ENCODE peak calls at places on chromosomes 7 and 10, in eight cellular contexts. A is stimulated activated CD4-positive, alpha-beta T cell treated with anti-CD3 and anti-CD28 coated beads, Interleukin-12 subunit alpha, Interleukin-12 subunit beta, amount 100 ng/mL, for 4 hours; T is AG10803; I is ovary; G is NCI-H526 treated with DMSO at 0.1 percent for 48 hours; Z is ELR; B is OCI-LY7; E is endothelial cell. K is an unnamed sample.

GRCh38 chr7:35315517-35315916 is 61.6 kb upstream of the TBX20 start:
- DNase-seq in A (no peak), T (no peak), I (no peak), G (no peak), Z (no peak), B (no peak), E (no peak), K (no peak)

GRCh38 chr10:96655577-96656213 is 64.6 kb downstream of the PIK3AP1 start:
- DNase-seq in A (no peak), T (no peak), I (no peak), G (no peak), Z (no peak), B (no peak), E (no peak), K (no peak)

GRCh38 chr10:118818621-118819221 is 64.0 kb upstream of the CACUL1 start:
- DNase-seq in A (no peak), T (no peak), I (no peak), G (no peak), Z (no peak), B (no peak), E (no peak), K (no peak)

GRCh38 chr7:2109936-2110585 is 122.7 kb downstream of the MAD1L1 start:
- DNase-seq in A (peak), T (peak), I (peak), G (peak), Z (peak), B (peak), E (no peak), K (peak)

GRCh38 chr10:129710510-129710847 is 243.4 kb downstream of the MGMT start:
- DNase-seq in A (no peak), T (no peak), I (no peak), G (no peak), Z (no peak), B (no peak), E (no peak), K (no peak)

GRCh38 chr10:98400482-98400881 is 14.5 kb downstream of the PYROXD2 start:
- DNase-seq in A (no peak), T (no peak), I (no peak), G (no peak), Z (no peak), B (no peak), E (no peak), K (peak)

GRCh38 chr10:10804998-10805737 is 212.5 kb upstream of the CELF2 start:
- DNase-seq in A (no peak), T (peak), I (no peak), G (no peak), Z (peak), B (no peak), E (no peak), K (peak)

GRCh38 chr7:117212969-117213877 is 109.6 kb downstream of the WNT2 start:
- DNase-seq in A (peak), T (peak), I (no peak), G (peak), Z (peak), B (peak), E (peak), K (peak)

GRCh38 chr10:122164028-122164601 is 107.0 kb upstream of the BTBD16 start:
- DNase-seq in A (no peak), T (no peak), I (no peak), G (peak), Z (no peak), B (no peak), E (peak), K (no peak)

GRCh38 chr7:142787783-142788182 is 17.0 kb downstream of the PRSS2 start:
- DNase-seq in A (no peak), T (no peak), I (no peak), G (no peak), Z (no peak), B (no peak), E (no peak), K (no peak)

GRCh38 chr10:78470267-78471103 is 436.8 kb downstream of the RPS24 start:
- DNase-seq in A (no peak), T (no peak), I (no peak), G (no peak), Z (no peak), B (no peak), E (no peak), K (peak)

GRCh38 chr7:111363099-111363498 is 199.2 kb downstream of the IMMP2L start:
- DNase-seq in A (no peak), T (peak), I (no peak), G (no peak), Z (peak), B (no peak), E (no peak), K (no peak)

GRCh38 chr7:20238754-20239324 is 21.7 kb upstream of the MACC1 start:
- DNase-seq in A (no peak), T (no peak), I (no peak), G (no peak), Z (no peak), B (no peak), E (no peak), K (peak)

GRCh38 chr10:74337330-74338016 is 186.5 kb downstream of the ADK start:
- DNase-seq in A (no peak), T (peak), I (no peak), G (no peak), Z (peak), B (no peak), E (no peak), K (no peak)

GRCh38 chr7:144437370-144438191 is 34.1 kb upstream of the NOBOX start:
- DNase-seq in A (peak), T (peak), I (peak), G (peak), Z (peak), B (peak), E (peak), K (peak)

GRCh38 chr7:18087687-18088078 is 60.0 kb upstream of the PRPS1L1 start:
- DNase-seq in A (no peak), T (no peak), I (no peak), G (no peak), Z (no peak), B (no peak), E (peak), K (no peak)

GRCh38 chr7:129855935-129856717 is 96.6 kb downstream of the UBE2H start:
- DNase-seq in A (no peak), T (no peak), I (no peak), G (no peak), Z (no peak), B (no peak), E (no peak), K (no peak)

GRCh38 chr7:18320971-18321567 is 174.5 kb upstream of the HDAC9 start:
- DNase-seq in A (no peak), T (peak), I (no peak), G (no peak), Z (peak), B (peak), E (peak), K (peak)

GRCh38 chr10:15896654-15897053 is 36.3 kb upstream of the MINDY3 start:
- DNase-seq in A (no peak), T (no peak), I (no peak), G (no peak), Z (no peak), B (no peak), E (no peak), K (no peak)

GRCh38 chr10:11150255-11150731 is 132.6 kb downstream of the CELF2 start:
- DNase-seq in A (no peak), T (no peak), I (no peak), G (no peak), Z (no peak), B (no peak), E (no peak), K (no peak)

GRCh38 chr10:78928330-78928729 is 140.4 kb upstream of the ZMIZ1 start:
- DNase-seq in A (no peak), T (no peak), I (no peak), G (no peak), Z (no peak), B (no peak), E (no peak), K (no peak)

GRCh38 chr7:2638224-2638991 is 6.6 kb downstream of the TTYH3 start:
- DNase-seq in A (no peak), T (peak), I (no peak), G (no peak), Z (peak), B (no peak), E (no peak), K (no peak)

GRCh38 chr10:28263136-28263857 is 39.6 kb downstream of the MPP7 start:
- DNase-seq in A (no peak), T (no peak), I (no peak), G (no peak), Z (no peak), B (no peak), E (no peak), K (peak)

GRCh38 chr10:95242581-95243317 is 48.1 kb downstream of the PDLIM1 start:
- DNase-seq in A (peak), T (peak), I (no peak), G (no peak), Z (peak), B (peak), E (peak), K (peak)

GRCh38 chr7:71752171-71752935 is 620.4 kb downstream of the GALNT17 start:
- DNase-seq in A (peak), T (peak), I (no peak), G (peak), Z (no peak), B (no peak), E (peak), K (peak)

GRCh38 chr10:5587151-5588079 is 62.7 kb downstream of the CALML3 start:
- DNase-seq in A (no peak), T (no peak), I (no peak), G (no peak), Z (no peak), B (no peak), E (no peak), K (no peak)

GRCh38 chr7:55144333-55144954 is 125.6 kb downstream of the EGFR start:
- DNase-seq in A (no peak), T (no peak), I (no peak), G (no peak), Z (peak), B (no peak), E (no peak), K (no peak)

GRCh38 chr10:7551891-7552731 is 114.7 kb downstream of the ITIH5 start:
- DNase-seq in A (no peak), T (no peak), I (no peak), G (peak), Z (no peak), B (no peak), E (no peak), K (no peak)

GRCh38 chr7:132771301-132771730 is 195.0 kb upstream of the PLXNA4 start:
- DNase-seq in A (peak), T (no peak), I (no peak), G (no peak), Z (no peak), B (no peak), E (no peak), K (peak)

K was measured in epithelial cell of esophagus.